ENCODE peak calls at places on chromosomes 13 and 19, in nine cellular contexts. Z is stimulated activated memory B cell treated with anti-CD40 and anti-IgM and Interleukin-4, amounts not matched to agents 10 μg/mL and 1 μg/mL and 100 μg/mL, for 72 hours; B is activated CD4-positive, CD25-positive, alpha-beta regulatory T cell treated with anti-CD3 and anti-CD28 coated beads, Interleukin-2, amount 50 U/mL, for 24 hours; K is left ventricle myocardium superior; V is left cardiac atrium; D is left lobe of liver; E is GM12878; G is stimulated activated naive CD8-positive, alpha-beta T cell treated with anti-CD3 and anti-CD28 coated beads, Interleukin-15, Interleukin-2, amounts not matched to agents 100 U/mL and 50 U/mL, for 24 hours; O is left lung. M is an unnamed sample.

GRCh38 chr13:23765531-23765930 is 123.7 kb downstream of the MIPEP start:
- ATAC-seq in Z (no peak), B (no peak), K (no peak), V (no peak), D (no peak), E (no peak), G (no peak), O (no peak), M (no peak)

GRCh38 chr19:55390461-55390880 is 4.7 kb downstream of the RPL28 start:
- ATAC-seq in Z (no peak), B (no peak), K (no peak), V (no peak), D (no peak), E (no peak), G (no peak), O (no peak), M (no peak)

GRCh38 chr13:98500963-98501421 is 75.9 kb downstream of the STK24 start:
- ATAC-seq in Z (peak), B (no peak), K (no peak), V (no peak), D (no peak), E (peak), G (no peak), O (no peak), M (no peak)

GRCh38 chr19:1171755-1172352 is 2.2 kb downstream of the SBNO2 start:
- ATAC-seq in Z (no peak), B (no peak), K (no peak), V (no peak), D (no peak), E (no peak), G (no peak), O (peak), M (no peak)

GRCh38 chr13:30690282-30691188 is 44.8 kb upstream of the ALOX5AP start:
- ATAC-seq in Z (peak), B (peak), K (peak), V (peak), D (peak), E (peak), G (peak), O (peak), M (peak)

GRCh38 chr19:38592940-38593339 is 24.8 kb downstream of the MAP4K1 start:
- ATAC-seq in Z (no peak), B (no peak), K (no peak), V (no peak), D (no peak), E (peak), G (no peak), O (no peak), M (no peak)

GRCh38 chr19:4647676-4648644 is 8.6 kb downstream of the TNFAIP8L1 start:
- ATAC-seq in Z (peak), B (no peak), K (peak), V (peak), D (peak), E (peak), G (no peak), O (peak), M (peak)

GRCh38 chr13:43159007-43159406 is 135.6 kb downstream of the DNAJC15 start:
- ATAC-seq in Z (no peak), B (no peak), K (no peak), V (no peak), D (no peak), E (no peak), G (no peak), O (no peak), M (no peak)

GRCh38 chr13:109145631-109146030 is 516.2 kb downstream of the MYO16 start:
- ATAC-seq in Z (no peak), B (no peak), K (peak), V (peak), D (peak), E (peak), G (no peak), O (peak), M (peak)

GRCh38 chr19:38942471-38943181 is 11.9 kb downstream of the MRPS12 start:
- ATAC-seq in Z (no peak), B (no peak), K (no peak), V (no peak), D (peak), E (no peak), G (no peak), O (no peak), M (no peak)

GRCh38 chr13:75458696-75459422 is 23.1 kb downstream of the TBC1D4 start:
- ATAC-seq in Z (no peak), B (no peak), K (peak), V (peak), D (peak), E (peak), G (no peak), O (peak), M (no peak)

GRCh38 chr19:19475845-19476828 is 39.2 kb downstream of the TSSK6 start:
- ATAC-seq in Z (no peak), B (no peak), K (peak), V (peak), D (peak), E (peak), G (no peak), O (no peak), M (peak)